ENCODE peak calls at places on chromosomes 13 and 19, in six cellular contexts. One of them, this sample, is unnamed.

GRCh38 chr19:3095375-3096191 is 1.4 kb downstream of the GNA11 start:
- DNase-seq in H1: peak; percentile 68
- DNase-seq in K562: peak; percentile 68
- DNase-seq in HCT116: no peak
- DNase-seq in GM12878: no peak
- DNase-seq in HepG2: peak; percentile 62
- DNase-seq in this sample: peak; percentile 74

GRCh38 chr13:39376088-39376487 is 226.9 kb downstream of the LHFPL6 start:
- DNase-seq in H1: no peak
- DNase-seq in K562: no peak
- DNase-seq in HCT116: no peak
- DNase-seq in GM12878: no peak
- DNase-seq in HepG2: no peak
- DNase-seq in this sample: no peak

GRCh38 chr13:26785845-26786630 is 25.5 kb upstream of the GPR12 start:
- DNase-seq in H1: peak; percentile 73
- DNase-seq in K562: no peak
- DNase-seq in HCT116: no peak
- DNase-seq in GM12878: no peak
- DNase-seq in HepG2: no peak
- DNase-seq in this sample: peak; percentile 41

GRCh38 chr13:23428183-23428528 is 5.3 kb downstream of the SACS start:
- DNase-seq in H1: no peak
- DNase-seq in K562: peak; percentile 22
- DNase-seq in HCT116: no peak
- DNase-seq in GM12878: no peak
- DNase-seq in HepG2: no peak
- DNase-seq in this sample: no peak

GRCh38 chr13:32796754-32797153 is 210.5 kb downstream of the PDS5B start:
- DNase-seq in H1: no peak
- DNase-seq in K562: no peak
- DNase-seq in HCT116: no peak
- DNase-seq in GM12878: no peak
- DNase-seq in HepG2: no peak
- DNase-seq in this sample: no peak

GRCh38 chr13:41500501-41500900 is 43.2 kb downstream of the RGCC start:
- DNase-seq in H1: no peak
- DNase-seq in K562: no peak
- DNase-seq in HCT116: no peak
- DNase-seq in GM12878: no peak
- DNase-seq in HepG2: no peak
- DNase-seq in this sample: no peak

GRCh38 chr19:44660081-44660480 is 11.2 kb upstream of the CEACAM19 start:
- DNase-seq in H1: no peak
- DNase-seq in K562: no peak
- DNase-seq in HCT116: no peak
- DNase-seq in GM12878: no peak
- DNase-seq in HepG2: no peak
- DNase-seq in this sample: no peak

GRCh38 chr13:97600438-97601080 is 166.6 kb downstream of the RAP2A start:
- DNase-seq in H1: no peak
- DNase-seq in K562: no peak
- DNase-seq in HCT116: no peak
- DNase-seq in GM12878: no peak
- DNase-seq in HepG2: peak; percentile 4
- DNase-seq in this sample: no peak

GRCh38 chr19:44738603-44739585 is 9.6 kb upstream of the BCL3 start:
- DNase-seq in H1: no peak
- DNase-seq in K562: no peak
- DNase-seq in HCT116: no peak
- DNase-seq in GM12878: no peak
- DNase-seq in HepG2: peak; percentile 62
- DNase-seq in this sample: no peak

GRCh38 chr19:52592301-52592700 is 22.2 kb downstream of the ZNF701 start:
- DNase-seq in H1: no peak
- DNase-seq in K562: no peak
- DNase-seq in HCT116: no peak
- DNase-seq in GM12878: no peak
- DNase-seq in HepG2: no peak
- DNase-seq in this sample: peak; percentile 18

GRCh38 chr19:48794291-48794690 is 16.5 kb downstream of the BCAT2 start:
- DNase-seq in H1: no peak
- DNase-seq in K562: no peak
- DNase-seq in HCT116: no peak
- DNase-seq in GM12878: no peak
- DNase-seq in HepG2: no peak
- DNase-seq in this sample: no peak

GRCh38 chr13:52651880-52652169 is 811 bp upstream of the SUGT1 start:
- DNase-seq in H1: no peak
- DNase-seq in K562: no peak
- DNase-seq in HCT116: no peak
- DNase-seq in GM12878: no peak
- DNase-seq in HepG2: no peak
- DNase-seq in this sample: no peak

GRCh38 chr19:55254625-55254977 is 4.2 kb downstream of the PPP6R1 start:
- DNase-seq in H1: no peak
- DNase-seq in K562: no peak
- DNase-seq in HCT116: no peak
- DNase-seq in GM12878: no peak
- DNase-seq in HepG2: no peak
- DNase-seq in this sample: no peak

GRCh38 chr13:36834299-36834698 is 15.3 kb downstream of the RFXAP start:
- DNase-seq in H1: no peak
- DNase-seq in K562: no peak
- DNase-seq in HCT116: no peak
- DNase-seq in GM12878: no peak
- DNase-seq in HepG2: no peak
- DNase-seq in this sample: no peak

GRCh38 chr19:51490676-51491075 is 10.9 kb downstream of the SIGLEC12 start:
- DNase-seq in H1: no peak
- DNase-seq in K562: no peak
- DNase-seq in HCT116: no peak
- DNase-seq in GM12878: no peak
- DNase-seq in HepG2: no peak
- DNase-seq in this sample: peak; percentile 68

GRCh38 chr13:75223981-75224742 is 257.8 kb downstream of the TBC1D4 start:
- DNase-seq in H1: no peak
- DNase-seq in K562: no peak
- DNase-seq in HCT116: no peak
- DNase-seq in GM12878: no peak
- DNase-seq in HepG2: no peak
- DNase-seq in this sample: no peak
- TF ChIP-seq ATF3 in H1: no peak
- TF ChIP-seq ATF3 in K562: no peak
- TF ChIP-seq ATF3 in HCT116: no peak
- TF ChIP-seq ATF3 in GM12878: no peak
- TF ChIP-seq ATF3 in HepG2: no peak
- TF ChIP-seq ATF3 in this sample: no peak

DNA sequence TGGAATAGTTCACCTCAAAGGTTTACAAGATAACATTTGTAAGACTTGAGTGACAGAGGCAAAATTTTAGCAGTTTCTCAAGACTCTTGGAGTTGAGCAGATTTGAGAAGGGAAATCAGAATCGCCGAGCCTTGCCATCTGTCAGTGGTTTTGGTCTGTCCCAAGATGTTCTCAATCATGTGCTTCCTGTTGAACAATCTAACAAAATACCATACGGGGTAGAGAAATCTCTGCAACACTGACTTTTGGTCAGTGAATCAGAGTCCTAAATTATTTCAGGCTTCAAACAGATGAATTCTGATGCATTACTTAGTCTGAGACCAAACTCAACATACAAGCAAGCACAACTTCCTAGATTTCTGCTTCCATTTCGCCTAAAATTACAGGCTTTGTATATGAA is 3.8 kb downstream of the KCTD12 start:
- DNase-seq in H1: no peak
- DNase-seq in K562: no peak
- DNase-seq in HCT116: no peak
- DNase-seq in GM12878: no peak
- DNase-seq in HepG2: no peak
- DNase-seq in this sample: no peak
- TF ChIP-seq ATF3 in H1: no peak
- TF ChIP-seq ATF3 in K562: no peak
- TF ChIP-seq ATF3 in HCT116: no peak
- TF ChIP-seq ATF3 in GM12878: no peak
- TF ChIP-seq ATF3 in HepG2: no peak
- TF ChIP-seq ATF3 in this sample: no peak

DNA sequence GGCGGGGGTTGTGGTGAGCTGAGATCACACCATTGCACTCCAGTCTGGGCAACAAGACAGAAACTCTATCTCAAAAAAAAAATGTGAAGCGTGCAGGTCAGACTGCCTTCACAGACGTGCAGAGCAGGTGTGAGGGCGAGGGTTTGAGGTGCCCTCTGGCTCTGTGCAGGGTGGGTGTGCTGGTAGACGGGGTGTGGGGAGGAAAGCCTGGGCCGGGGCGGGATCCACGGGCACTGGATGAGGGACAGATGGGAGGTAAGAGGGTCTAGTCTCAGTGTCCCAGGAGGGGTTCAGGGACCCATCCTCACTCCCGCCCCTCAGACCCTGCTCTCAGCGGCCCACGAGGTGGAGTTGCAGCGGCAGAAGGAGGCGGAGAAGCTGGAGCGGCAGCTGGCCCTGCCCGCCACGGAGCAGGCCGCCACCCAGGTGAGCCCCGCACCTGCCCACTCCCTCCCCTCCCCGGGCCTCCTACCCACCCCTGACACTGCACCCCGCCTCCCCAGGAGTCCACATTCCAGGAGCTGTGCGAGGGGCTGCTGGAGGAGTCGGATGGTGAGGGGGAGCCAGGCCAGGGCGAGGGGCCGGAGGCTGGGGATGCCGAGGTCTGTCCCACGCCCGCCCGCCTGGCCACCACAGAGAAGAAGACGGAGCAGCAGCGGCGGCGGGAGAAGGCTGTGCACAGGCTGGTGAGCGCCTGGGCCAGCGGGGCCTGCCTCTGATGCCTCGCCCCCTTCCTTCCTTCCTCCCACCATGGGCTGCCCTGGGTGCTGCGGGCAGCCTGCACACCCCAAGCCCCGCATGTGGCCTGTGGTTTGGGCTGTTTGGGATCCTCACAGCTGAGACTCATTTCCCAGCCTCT is 9.1 kb downstream of the NOP53 start:
- DNase-seq in H1: no peak
- DNase-seq in K562: no peak
- DNase-seq in HCT116: no peak
- DNase-seq in GM12878: no peak
- DNase-seq in HepG2: no peak
- DNase-seq in this sample: no peak
- TF ChIP-seq ATF3 in H1: no peak
- TF ChIP-seq ATF3 in K562: no peak
- TF ChIP-seq ATF3 in HCT116: no peak
- TF ChIP-seq ATF3 in GM12878: no peak
- TF ChIP-seq ATF3 in HepG2: no peak
- TF ChIP-seq ATF3 in this sample: no peak

GRCh38 chr13:46097663-46098062 is 7.2 kb downstream of the CPB2 start:
- DNase-seq in H1: no peak
- DNase-seq in K562: no peak
- DNase-seq in HCT116: no peak
- DNase-seq in GM12878: no peak
- DNase-seq in HepG2: no peak
- DNase-seq in this sample: no peak

GRCh38 chr13:46103037-46103436 is 1.8 kb downstream of the CPB2 start:
- DNase-seq in H1: no peak
- DNase-seq in K562: no peak
- DNase-seq in HCT116: no peak
- DNase-seq in GM12878: no peak
- DNase-seq in HepG2: no peak
- DNase-seq in this sample: no peak

GRCh38 chr13:46101002-46101401 is 3.8 kb downstream of the CPB2 start:
- DNase-seq in H1: no peak
- DNase-seq in K562: no peak
- DNase-seq in HCT116: no peak
- DNase-seq in GM12878: no peak
- DNase-seq in HepG2: no peak
- DNase-seq in this sample: no peak

GRCh38 chr13:46101488-46102289 is 3.1 kb downstream of the CPB2 start:
- DNase-seq in H1: no peak
- DNase-seq in K562: no peak
- DNase-seq in HCT116: no peak
- DNase-seq in GM12878: no peak
- DNase-seq in HepG2: no peak
- DNase-seq in this sample: no peak

GRCh38 chr13:46100191-46100877 is 4.5 kb downstream of the CPB2 start:
- DNase-seq in H1: no peak
- DNase-seq in K562: peak; percentile 46
- DNase-seq in HCT116: no peak
- DNase-seq in GM12878: no peak
- DNase-seq in HepG2: no peak
- DNase-seq in this sample: no peak
- TF ChIP-seq ATF3 in H1: no peak
- TF ChIP-seq ATF3 in K562: no peak
- TF ChIP-seq ATF3 in HCT116: no peak
- TF ChIP-seq ATF3 in GM12878: no peak
- TF ChIP-seq ATF3 in HepG2: no peak
- TF ChIP-seq ATF3 in this sample: no peak

DNA sequence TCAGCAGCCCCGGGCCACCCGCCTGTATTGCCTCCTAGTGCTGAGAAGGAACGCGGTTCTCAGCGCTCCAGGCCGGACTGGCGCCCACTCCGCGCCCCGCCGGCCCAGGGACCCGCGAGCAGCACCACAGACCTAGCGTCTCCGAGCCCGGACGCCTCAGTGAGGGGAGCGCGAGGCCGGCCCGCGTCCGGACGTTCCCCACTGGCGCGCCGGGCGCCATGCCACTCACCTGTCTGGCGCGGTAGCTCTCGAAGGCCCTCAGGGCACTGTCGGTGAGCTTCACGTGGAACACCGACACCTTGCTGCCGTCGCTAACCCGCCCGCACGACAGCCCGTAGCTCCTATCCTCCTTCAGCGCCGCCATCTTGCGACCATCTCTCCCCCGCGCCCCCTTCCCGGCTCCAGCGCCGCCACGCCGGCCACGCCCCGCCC is at the start of gene ELL:
- DNase-seq in H1: no peak
- DNase-seq in K562: no peak
- DNase-seq in HCT116: no peak
- DNase-seq in GM12878: no peak
- DNase-seq in HepG2: no peak
- DNase-seq in this sample: no peak
- TF ChIP-seq ATF3 in H1: no peak
- TF ChIP-seq ATF3 in K562: no peak
- TF ChIP-seq ATF3 in HCT116: no peak
- TF ChIP-seq ATF3 in GM12878: no peak
- TF ChIP-seq ATF3 in HepG2: no peak
- TF ChIP-seq ATF3 in this sample: no peak

DNA sequence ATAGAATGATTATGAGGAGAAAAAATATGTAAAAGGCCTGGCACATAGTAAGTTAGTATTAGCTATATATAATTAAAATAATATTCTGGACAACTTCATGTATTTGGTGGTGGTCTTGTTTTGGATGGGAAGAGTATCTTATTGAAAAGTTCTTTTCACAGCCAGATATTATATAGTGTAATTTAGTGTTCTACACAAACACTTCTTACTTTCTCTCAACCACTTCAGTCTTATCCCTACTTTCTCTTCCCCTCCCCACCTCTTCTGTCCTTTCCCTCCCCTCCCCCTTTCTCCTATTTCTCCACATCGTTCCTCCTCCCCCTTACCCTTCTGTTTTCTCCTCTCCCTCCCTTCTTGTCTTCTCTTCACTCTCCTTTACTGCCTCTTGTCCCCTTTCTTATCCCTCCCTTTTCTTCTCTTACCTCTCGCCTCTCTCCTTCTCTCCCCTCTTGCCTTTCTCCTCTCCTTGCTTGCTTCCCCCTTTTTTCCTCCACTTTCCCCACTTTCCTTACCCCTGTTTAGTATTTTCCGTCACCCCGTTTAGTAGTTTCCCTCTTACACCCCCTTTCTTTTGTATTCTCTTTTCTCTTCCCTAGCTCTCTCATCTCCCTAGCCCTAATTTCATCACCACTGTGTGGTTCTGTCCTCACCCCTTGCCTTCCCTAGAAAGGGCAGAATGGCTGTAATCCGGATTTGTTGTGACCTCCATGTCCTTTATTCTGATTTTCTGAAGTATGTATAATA is 107.2 kb upstream of the MLNR start:
- DNase-seq in H1: no peak
- DNase-seq in K562: no peak
- DNase-seq in HCT116: no peak
- DNase-seq in GM12878: no peak
- DNase-seq in HepG2: no peak
- DNase-seq in this sample: no peak
- TF ChIP-seq ATF3 in H1: no peak
- TF ChIP-seq ATF3 in K562: no peak
- TF ChIP-seq ATF3 in HCT116: no peak
- TF ChIP-seq ATF3 in GM12878: no peak
- TF ChIP-seq ATF3 in HepG2: no peak
- TF ChIP-seq ATF3 in this sample: no peak

This sample was measured in WTC11.